ENCODE peak calls at places on chromosomes 6 and 20, in four cellular contexts. Z is AG20443, Q is renal cortical epithelial cell, F is T-helper 9 cell. V is an unnamed sample.

GRCh38 chr20:53621482-53622246 is 28.0 kb upstream of the ZNF217 start:
- DNase-seq in Z (peak; percentile 64), Q (peak; percentile 99), F (no peak), V (no peak)

GRCh38 chr6:30749554-30750378 is 5.4 kb upstream of the IER3 start:
- DNase-seq in Z (no peak), Q (peak; percentile 82), F (no peak), V (no peak)

GRCh38 chr20:39111359-39112195 is 149.4 kb downstream of the DHX35 start:
- DNase-seq in Z (no peak), Q (no peak), F (no peak), V (no peak)

GRCh38 chr6:33926451-33926850 is 122.6 kb upstream of the MLN start:
- DNase-seq in Z (no peak), Q (peak; percentile 3), F (no peak), V (no peak)

GRCh38 chr6:159463440-159463839 is 229.6 kb downstream of the SOD2 start:
- DNase-seq in Z (no peak), Q (peak; percentile 2), F (no peak), V (no peak)

GRCh38 chr6:53130891-53131290 is 17.8 kb downstream of the GCM1 start:
- DNase-seq in Z (no peak), Q (no peak), F (no peak), V (no peak)

GRCh38 chr6:134590449-134590848 is 272.5 kb upstream of the SGK1 start:
- DNase-seq in Z (peak; percentile 58), Q (no peak), F (no peak), V (no peak)

GRCh38 chr6:27297857-27298730 is 14.0 kb downstream of the POM121L2 start:
- DNase-seq in Z (no peak), Q (no peak), F (no peak), V (no peak)

GRCh38 chr20:63003546-63003945 is 3.2 kb downstream of the BHLHE23 start:
- DNase-seq in Z (no peak), Q (no peak), F (no peak), V (no peak)

GRCh38 chr6:148611213-148611612 is 135.6 kb upstream of the UST start:
- DNase-seq in Z (peak; percentile 80), Q (peak; percentile 66), F (no peak), V (no peak)

GRCh38 chr6:7087491-7087979 is 20.2 kb upstream of the RREB1 start:
- DNase-seq in Z (no peak), Q (no peak), F (no peak), V (no peak)

GRCh38 chr6:35183935-35184334 is 29.8 kb upstream of the SCUBE3 start:
- DNase-seq in Z (no peak), Q (no peak), F (no peak), V (no peak)

GRCh38 chr6:166955121-166955864 is 1.1 kb downstream of the RNASET2 start:
- DNase-seq in Z (no peak), Q (no peak), F (peak; percentile 19), V (peak; percentile 46)

GRCh38 chr20:41050361-41051019 is 21.9 kb downstream of the TOP1 start:
- DNase-seq in Z (peak; percentile 58), Q (no peak), F (no peak), V (no peak)

GRCh38 chr6:133865680-133866079 is 23.2 kb upstream of the TCF21 start:
- DNase-seq in Z (no peak), Q (no peak), F (no peak), V (no peak)

GRCh38 chr6:12482386-12482785 is 192.2 kb downstream of the EDN1 start:
- DNase-seq in Z (no peak), Q (no peak), F (no peak), V (no peak)

GRCh38 chr20:2006452-2007381 is 12.9 kb upstream of the PDYN start:
- DNase-seq in Z (peak; percentile 65), Q (no peak), F (peak; percentile 11), V (no peak)

GRCh38 chr20:59190509-59190908 is 26.9 kb downstream of the ZNF831 start:
- DNase-seq in Z (no peak), Q (no peak), F (no peak), V (no peak)

GRCh38 chr20:38001981-38002380 is 31.3 kb downstream of the TTI1 start:
- DNase-seq in Z (no peak), Q (no peak), F (no peak), V (no peak)

GRCh38 chr6:4778086-4778485 is 1.9 kb downstream of the CDYL start:
- DNase-seq in Z (no peak), Q (no peak), F (no peak), V (no peak)

GRCh38 chr6:139311826-139312225 is 20.0 kb upstream of the TXLNB start:
- DNase-seq in Z (no peak), Q (no peak), F (no peak), V (no peak)

GRCh38 chr20:45919536-45919933 is 7.6 kb upstream of the PLTP start:
- DNase-seq in Z (no peak), Q (peak; percentile 48), F (no peak), V (no peak)

GRCh38 chr6:80132942-80133517 is 26.6 kb downstream of the BCKDHB start:
- DNase-seq in Z (peak; percentile 50), Q (peak; percentile 40), F (no peak), V (no peak)